ENCODE peak calls at places on chromosomes 2 and 18, in nine cellular contexts. E is mucosa of gallbladder; J is aorta; Y is activated naive CD8-positive, alpha-beta T cell treated with anti-CD3 and anti-CD28 coated beads, Interleukin-2, amount 50 U/mL, for 24 hours; L is ELR; X is activated T-cell treated with anti-CD3 and anti-CD28 coated beads for 24 hours; M is iPS-NIHi11; B is Daoy; H is posterior cingulate gyrus. V is an unnamed sample.

GRCh38 chr2:75547345-75548035 is 13.2 kb downstream of the EVA1A start:
- DNase-seq in E (no peak), J (no peak), Y (no peak), L (peak), X (no peak), M (no peak), B (peak), H (no peak), V (no peak)

GRCh38 chr2:162732946-162733698 is 105.4 kb downstream of the KCNH7 start:
- DNase-seq in E (peak), J (no peak), Y (no peak), L (peak), X (no peak), M (no peak), B (peak), H (no peak), V (peak)

GRCh38 chr18:79625195-79625923 is 54.2 kb upstream of the CTDP1 start:
- DNase-seq in E (no peak), J (no peak), Y (no peak), L (no peak), X (no peak), M (no peak), B (no peak), H (no peak), V (no peak)

GRCh38 chr2:220147590-220147989 is 520.2 kb downstream of the SLC4A3 start:
- DNase-seq in E (no peak), J (no peak), Y (no peak), L (no peak), X (no peak), M (no peak), B (no peak), H (no peak), V (peak)

GRCh38 chr18:36380173-36380827 is 82.8 kb downstream of the FHOD3 start:
- DNase-seq in E (no peak), J (no peak), Y (no peak), L (no peak), X (no peak), M (no peak), B (no peak), H (no peak), V (no peak)

GRCh38 chr2:213238753-213239591 is 45.3 kb upstream of the SPAG16 start:
- DNase-seq in E (no peak), J (no peak), Y (no peak), L (peak), X (no peak), M (no peak), B (peak), H (no peak), V (peak)

GRCh38 chr2:161844845-161845244 is 220.6 kb downstream of the SLC4A10 start:
- DNase-seq in E (no peak), J (no peak), Y (no peak), L (no peak), X (no peak), M (no peak), B (no peak), H (no peak), V (no peak)

GRCh38 chr2:21422050-21422449 is 298.3 kb downstream of the TDRD15 start:
- DNase-seq in E (no peak), J (no peak), Y (peak), L (peak), X (no peak), M (peak), B (peak), H (peak), V (no peak)

GRCh38 chr2:134408791-134409190 is 154.9 kb downstream of the MGAT5 start:
- DNase-seq in E (no peak), J (no peak), Y (no peak), L (peak), X (no peak), M (no peak), B (peak), H (no peak), V (no peak)

GRCh38 chr2:146004470-146004869 is 1484.6 kb upstream of the ZEB2 start:
- DNase-seq in E (no peak), J (no peak), Y (no peak), L (peak), X (no peak), M (no peak), B (peak), H (no peak), V (peak)

GRCh38 chr2:239265681-239266435 is 135.0 kb downstream of the HDAC4 start:
- DNase-seq in E (no peak), J (no peak), Y (no peak), L (no peak), X (no peak), M (no peak), B (no peak), H (no peak), V (no peak)

V was measured in mammary epithelial cell.